ENCODE peak calls at places on chromosomes 16 and 17, in four cellular contexts. A, J, S and O are unnamed samples.

GRCh38 chr17:66310528-66311148 is 8.2 kb downstream of the PRKCA start:
- DNase-seq in A (no peak), J (no peak), S (no peak), O (no peak)

GRCh38 chr17:58587713-58588117 is 73.3 kb upstream of the MTMR4 start:
- DNase-seq in A (peak; percentile 32), J (peak; percentile 39), S (peak; percentile 43), O (peak; percentile 65)

GRCh38 chr17:30101686-30102390 is 14.8 kb upstream of the NSRP1 start:
- DNase-seq in A (no peak), J (no peak), S (no peak), O (no peak)

GRCh38 chr16:74297296-74297665 is 667 bp downstream of the PSMD7 start:
- DNase-seq in A (peak; percentile 8), J (no peak), S (no peak), O (peak; percentile 50)

GRCh38 chr16:69761983-69762842 is at the start of gene WWP2:
- DNase-seq in A (peak; percentile 67), J (peak; percentile 80), S (peak; percentile 82), O (peak; percentile 74)

GRCh38 chr17:78357177-78357586 is 2.7 kb downstream of the SOCS3 start:
- DNase-seq in A (no peak), J (peak; percentile 65), S (no peak), O (peak; percentile 83)

GRCh38 chr17:17157041-17157440 is 49.1 kb downstream of the PLD6 start:
- DNase-seq in A (no peak), J (no peak), S (no peak), O (no peak)

GRCh38 chr17:12918132-12918531 is 99.7 kb downstream of the ELAC2 start:
- DNase-seq in A (no peak), J (no peak), S (no peak), O (no peak)

GRCh38 chr16:17265177-17265576 is 205.6 kb downstream of the XYLT1 start:
- DNase-seq in A (no peak), J (no peak), S (no peak), O (no peak)

GRCh38 chr17:1907818-1908698 is 78.3 kb downstream of the RPA1 start:
- DNase-seq in A (no peak), J (no peak), S (no peak), O (peak; percentile 66)

GRCh38 chr17:77365584-77366186 is 224.9 kb downstream of the SEC14L1 start:
- DNase-seq in A (peak; percentile 61), J (peak; percentile 65), S (peak; percentile 58), O (peak; percentile 76)

GRCh38 chr16:86258713-86259112 is 251.6 kb upstream of the FOXF1 start:
- DNase-seq in A (no peak), J (no peak), S (no peak), O (no peak)

GRCh38 chr17:1919206-1919605 is 89.4 kb downstream of the RPA1 start:
- DNase-seq in A (no peak), J (no peak), S (no peak), O (no peak)

GRCh38 chr17:13576661-13577526 is 24.8 kb downstream of the HS3ST3A1 start:
- DNase-seq in A (no peak), J (no peak), S (no peak), O (no peak)

GRCh38 chr16:49557070-49557446 is 183.5 kb downstream of the C16orf78 start:
- DNase-seq in A (no peak), J (no peak), S (no peak), O (no peak)

GRCh38 chr17:73359987-73360410 is 48.2 kb upstream of the CDC42EP4 start:
- DNase-seq in A (peak; percentile 96), J (no peak), S (no peak), O (peak; percentile 53)

DNA sequence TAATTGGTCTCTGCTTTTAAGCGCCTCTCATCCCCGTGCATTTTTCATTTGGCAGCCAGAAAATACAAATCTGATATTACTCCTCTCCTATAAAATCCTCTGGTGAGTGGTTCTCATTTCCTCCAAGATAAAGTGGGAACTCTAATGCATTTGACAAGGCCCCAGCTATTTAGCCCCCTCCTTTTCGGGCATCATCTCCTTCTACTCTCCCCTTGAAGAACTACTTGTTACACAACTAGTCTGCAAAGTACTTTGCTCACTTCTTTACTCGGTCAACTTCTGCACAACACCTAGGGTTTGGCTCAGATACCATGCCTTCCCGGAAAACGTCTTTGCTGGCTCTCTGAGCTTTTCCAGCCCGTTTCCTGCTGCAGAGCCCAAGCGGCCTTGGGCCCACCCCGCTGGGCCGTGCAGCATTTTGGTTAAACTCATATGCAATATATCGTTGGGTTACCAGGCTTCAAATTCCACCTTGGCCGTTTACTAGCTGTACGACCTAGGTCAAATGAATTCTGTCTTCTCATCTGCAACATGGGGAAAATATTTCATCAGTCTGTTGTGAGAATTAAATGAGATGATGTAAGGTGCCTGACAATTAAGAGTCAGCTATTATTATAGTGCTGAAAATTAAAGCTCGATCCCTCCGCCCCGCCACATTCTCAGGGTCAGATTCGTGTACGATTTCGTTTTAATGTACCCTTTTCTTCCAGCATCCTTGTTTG is 883 bp upstream of the TAF15 start:
- DNase-seq in A (no peak), J (no peak), S (no peak), O (no peak)
- H3K4me1 ChIP-seq in A (peaks cover 4% of the 10 kb centered on the region), J (peaks cover 10% of the 10 kb centered on the region), S (peaks cover 4% of the 10 kb centered on the region), O (no peaks in the 10 kb centered on the region)

DNA sequence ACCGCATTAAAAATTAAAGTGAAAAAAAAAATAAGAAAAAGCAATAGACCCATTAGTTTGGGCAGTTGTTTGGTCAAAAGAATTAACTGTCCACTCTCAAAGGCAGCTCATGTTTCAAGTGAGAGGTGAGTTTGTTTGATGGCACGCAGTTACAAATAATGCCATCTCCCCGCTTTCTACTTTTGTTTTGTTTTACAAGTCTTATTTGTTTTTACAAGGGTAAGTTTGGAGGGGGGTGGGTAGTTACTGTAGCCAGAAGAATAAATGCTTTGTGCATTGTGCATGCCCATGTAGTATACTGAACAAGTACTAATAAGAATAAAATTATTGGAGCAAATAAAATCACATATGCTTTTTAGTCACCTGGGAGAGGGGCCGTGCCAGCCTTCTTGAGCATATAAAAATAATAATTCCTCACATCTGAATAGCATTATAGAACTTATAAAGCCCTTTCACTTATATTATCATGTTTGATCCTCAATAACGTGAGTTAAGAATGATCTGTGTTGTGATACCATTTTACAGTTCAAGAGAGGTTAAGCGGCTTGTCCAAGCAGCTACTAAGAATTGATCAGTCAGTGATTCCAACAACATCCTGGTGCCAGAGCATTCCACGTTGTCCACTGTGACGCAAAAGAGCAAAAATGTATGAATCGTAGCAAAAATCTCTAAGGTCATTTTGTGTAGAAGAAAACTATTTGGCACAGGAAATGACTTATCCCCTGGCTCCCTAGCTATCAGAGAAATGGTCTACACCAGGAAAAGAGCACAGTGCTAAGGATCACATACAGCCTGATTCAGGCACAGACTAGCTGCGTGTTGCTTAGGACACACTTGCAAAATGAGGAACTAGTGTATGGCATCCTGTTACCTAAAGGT is 32.9 kb downstream of the ANKFN1 start:
- DNase-seq in A (no peak), J (no peak), S (no peak), O (no peak)
- H3K4me3 ChIP-seq in A (no peak overlapping the region), J (no peak overlapping the region), S (no peak overlapping the region), O (no peak overlapping the region)

DNA sequence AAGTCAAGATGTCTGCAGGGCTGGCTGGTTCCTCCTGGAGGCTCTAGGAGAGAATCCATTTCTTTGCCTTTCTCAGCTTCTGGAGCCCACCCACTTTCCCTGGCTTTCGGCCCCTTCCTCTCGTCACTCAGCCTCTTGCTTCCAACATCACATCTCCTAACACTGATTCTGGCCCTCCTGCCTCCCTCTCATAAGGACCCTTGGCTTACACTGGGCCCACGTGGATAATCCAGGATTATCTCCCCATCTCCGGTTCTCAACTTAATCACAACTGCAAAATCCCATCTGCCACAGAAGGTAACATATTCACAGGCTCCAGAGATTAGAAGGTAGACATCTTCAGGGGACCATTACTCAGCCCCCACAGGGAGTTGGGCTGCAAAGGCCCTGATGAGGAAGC is 81.3 kb downstream of the GAS7 start:
- DNase-seq in A (no peak), J (no peak), S (no peak), O (no peak)
- H3K4me1 ChIP-seq in A (no peaks in the 10 kb centered on the region), J (peaks cover 31% of the 10 kb centered on the region), S (peaks cover 22% of the 10 kb centered on the region), O (peaks cover 23% of the 10 kb centered on the region)

GRCh38 chr17:81309140-81309858 is 14.2 kb upstream of the SLC38A10 start:
- DNase-seq in A (peak; percentile 53), J (peak; percentile 90), S (no peak), O (peak; percentile 95)
- H3K4me3 ChIP-seq in A (no peak overlapping the region), J (peak overlapping the region; percentile 57), S (no peak overlapping the region), O (peak overlapping the region; percentile 12)